ENCODE peak calls at places on chromosomes 11 and 22, in nine cellular contexts. One of them, this sample, is unnamed.

GRCh38 chr11:44916316-44916715 is 34.4 kb downstream of the TP53I11 start:
- DNase-seq in ELF-1: no peak
- DNase-seq in RCC 7860: no peak
- DNase-seq in stimulated activated CD4-positive, alpha-beta T cell treated with anti-CD3 and anti-CD28 coated beads, Interleukin-15, amount 100 ng/mL, for 24 hours: no peak
- DNase-seq in pancreas: no peak
- DNase-seq in ACHN: no peak
- DNase-seq in Caki2: no peak
- DNase-seq in Calu3: no peak
- DNase-seq in GM10248: no peak
- DNase-seq in this sample: no peak

GRCh38 chr11:2942447-2942846 is 13.2 kb upstream of the PHLDA2 start:
- DNase-seq in GM10248: no peak
- DNase-seq in ACHN: no peak
- DNase-seq in RCC 7860: no peak
- DNase-seq in pancreas: no peak
- DNase-seq in stimulated activated CD4-positive, alpha-beta T cell treated with anti-CD3 and anti-CD28 coated beads, Interleukin-15, amount 100 ng/mL, for 24 hours: no peak
- DNase-seq in ELF-1: no peak
- DNase-seq in Caki2: no peak
- DNase-seq in Calu3: no peak
- DNase-seq in this sample: no peak

GRCh38 chr11:111548542-111548941 is 8.0 kb downstream of the LAYN start:
- DNase-seq in stimulated activated CD4-positive, alpha-beta T cell treated with anti-CD3 and anti-CD28 coated beads, Interleukin-15, amount 100 ng/mL, for 24 hours: no peak
- DNase-seq in RCC 7860: no peak
- DNase-seq in pancreas: no peak
- DNase-seq in Calu3: no peak
- DNase-seq in Caki2: no peak
- DNase-seq in GM10248: no peak
- DNase-seq in ELF-1: no peak
- DNase-seq in ACHN: no peak
- DNase-seq in this sample: no peak

GRCh38 chr11:62665630-62666258 is 632 bp downstream of the CSKMT start:
- DNase-seq in stimulated activated CD4-positive, alpha-beta T cell treated with anti-CD3 and anti-CD28 coated beads, Interleukin-15, amount 100 ng/mL, for 24 hours: peak; percentile 72
- DNase-seq in ACHN: peak; percentile 47
- DNase-seq in GM10248: peak; percentile 52
- DNase-seq in RCC 7860: peak; percentile 10
- DNase-seq in pancreas: no peak
- DNase-seq in ELF-1: no peak
- DNase-seq in Caki2: no peak
- DNase-seq in Calu3: peak; percentile 30
- DNase-seq in this sample: peak; percentile 56

GRCh38 chr11:7901319-7901854 is 29.7 kb downstream of the OR10A6 start:
- DNase-seq in stimulated activated CD4-positive, alpha-beta T cell treated with anti-CD3 and anti-CD28 coated beads, Interleukin-15, amount 100 ng/mL, for 24 hours: no peak
- DNase-seq in RCC 7860: no peak
- DNase-seq in pancreas: no peak
- DNase-seq in ACHN: no peak
- DNase-seq in Calu3: no peak
- DNase-seq in ELF-1: no peak
- DNase-seq in Caki2: no peak
- DNase-seq in GM10248: no peak
- DNase-seq in this sample: no peak

GRCh38 chr11:75491465-75491864 is 34.3 kb downstream of the GDPD5 start:
- DNase-seq in RCC 7860: no peak
- DNase-seq in Calu3: no peak
- DNase-seq in pancreas: no peak
- DNase-seq in Caki2: no peak
- DNase-seq in ACHN: no peak
- DNase-seq in GM10248: no peak
- DNase-seq in ELF-1: no peak
- DNase-seq in stimulated activated CD4-positive, alpha-beta T cell treated with anti-CD3 and anti-CD28 coated beads, Interleukin-15, amount 100 ng/mL, for 24 hours: no peak
- DNase-seq in this sample: no peak

GRCh38 chr22:23200896-23201295 is 20.6 kb downstream of the BCR start:
- DNase-seq in GM10248: no peak
- DNase-seq in ELF-1: no peak
- DNase-seq in RCC 7860: no peak
- DNase-seq in Caki2: no peak
- DNase-seq in pancreas: no peak
- DNase-seq in Calu3: no peak
- DNase-seq in stimulated activated CD4-positive, alpha-beta T cell treated with anti-CD3 and anti-CD28 coated beads, Interleukin-15, amount 100 ng/mL, for 24 hours: no peak
- DNase-seq in ACHN: no peak
- DNase-seq in this sample: no peak

GRCh38 chr22:43733138-43733537 is 79.0 kb downstream of the EFCAB6 start:
- DNase-seq in ELF-1: no peak
- DNase-seq in Caki2: no peak
- DNase-seq in stimulated activated CD4-positive, alpha-beta T cell treated with anti-CD3 and anti-CD28 coated beads, Interleukin-15, amount 100 ng/mL, for 24 hours: no peak
- DNase-seq in Calu3: no peak
- DNase-seq in pancreas: no peak
- DNase-seq in GM10248: no peak
- DNase-seq in ACHN: no peak
- DNase-seq in RCC 7860: no peak
- DNase-seq in this sample: no peak

GRCh38 chr22:24059121-24059520 is 48.0 kb downstream of the CABIN1 start:
- DNase-seq in RCC 7860: no peak
- DNase-seq in stimulated activated CD4-positive, alpha-beta T cell treated with anti-CD3 and anti-CD28 coated beads, Interleukin-15, amount 100 ng/mL, for 24 hours: no peak
- DNase-seq in Calu3: no peak
- DNase-seq in GM10248: no peak
- DNase-seq in Caki2: no peak
- DNase-seq in ELF-1: no peak
- DNase-seq in ACHN: no peak
- DNase-seq in pancreas: no peak
- DNase-seq in this sample: peak; percentile 92

GRCh38 chr11:66546368-66546965 is at the start of gene ACTN3:
- DNase-seq in RCC 7860: no peak
- DNase-seq in pancreas: no peak
- DNase-seq in GM10248: peak; percentile 53
- DNase-seq in Caki2: no peak
- DNase-seq in stimulated activated CD4-positive, alpha-beta T cell treated with anti-CD3 and anti-CD28 coated beads, Interleukin-15, amount 100 ng/mL, for 24 hours: peak; percentile 41
- DNase-seq in ACHN: no peak
- DNase-seq in Calu3: no peak
- DNase-seq in ELF-1: no peak
- DNase-seq in this sample: peak; percentile 27

GRCh38 chr22:29003975-29004646 is 57.5 kb downstream of the C22orf31 start:
- DNase-seq in pancreas: peak; percentile 66
- DNase-seq in ELF-1: peak; percentile 72
- DNase-seq in GM10248: no peak
- DNase-seq in Caki2: no peak
- DNase-seq in ACHN: no peak
- DNase-seq in RCC 7860: no peak
- DNase-seq in stimulated activated CD4-positive, alpha-beta T cell treated with anti-CD3 and anti-CD28 coated beads, Interleukin-15, amount 100 ng/mL, for 24 hours: no peak
- DNase-seq in Calu3: peak; percentile 50
- DNase-seq in this sample: no peak

GRCh38 chr22:41557401-41558240 is 3.2 kb upstream of the CSDC2 start:
- DNase-seq in Calu3: no peak
- DNase-seq in Caki2: peak; percentile 61
- DNase-seq in RCC 7860: no peak
- DNase-seq in ACHN: no peak
- DNase-seq in stimulated activated CD4-positive, alpha-beta T cell treated with anti-CD3 and anti-CD28 coated beads, Interleukin-15, amount 100 ng/mL, for 24 hours: peak; percentile 35
- DNase-seq in pancreas: no peak
- DNase-seq in ELF-1: peak; percentile 35
- DNase-seq in GM10248: peak; percentile 65
- DNase-seq in this sample: peak; percentile 52

GRCh38 chr11:66020618-66021357 is 5.5 kb downstream of the CATSPER1 start:
- DNase-seq in pancreas: no peak
- DNase-seq in RCC 7860: peak; percentile 75
- DNase-seq in Caki2: peak; percentile 61
- DNase-seq in Calu3: peak; percentile 82
- DNase-seq in GM10248: no peak
- DNase-seq in ACHN: peak; percentile 78
- DNase-seq in stimulated activated CD4-positive, alpha-beta T cell treated with anti-CD3 and anti-CD28 coated beads, Interleukin-15, amount 100 ng/mL, for 24 hours: no peak
- DNase-seq in ELF-1: no peak
- DNase-seq in this sample: peak; percentile 69

GRCh38 chr11:10503777-10504176 is 37.2 kb downstream of the RNF141 start:
- DNase-seq in pancreas: no peak
- DNase-seq in ACHN: no peak
- DNase-seq in Caki2: no peak
- DNase-seq in stimulated activated CD4-positive, alpha-beta T cell treated with anti-CD3 and anti-CD28 coated beads, Interleukin-15, amount 100 ng/mL, for 24 hours: no peak
- DNase-seq in Calu3: no peak
- DNase-seq in RCC 7860: no peak
- DNase-seq in ELF-1: no peak
- DNase-seq in GM10248: no peak
- DNase-seq in this sample: no peak

GRCh38 chr11:76610871-76611475 is 59.6 kb downstream of the LRRC32 start:
- DNase-seq in RCC 7860: no peak
- DNase-seq in pancreas: no peak
- DNase-seq in ACHN: no peak
- DNase-seq in Calu3: no peak
- DNase-seq in GM10248: no peak
- DNase-seq in stimulated activated CD4-positive, alpha-beta T cell treated with anti-CD3 and anti-CD28 coated beads, Interleukin-15, amount 100 ng/mL, for 24 hours: no peak
- DNase-seq in ELF-1: peak; percentile 87
- DNase-seq in Caki2: no peak
- DNase-seq in this sample: no peak

GRCh38 chr22:24806663-24807001 is 621 bp downstream of the SGSM1 start:
- DNase-seq in ELF-1: no peak
- DNase-seq in pancreas: no peak
- DNase-seq in stimulated activated CD4-positive, alpha-beta T cell treated with anti-CD3 and anti-CD28 coated beads, Interleukin-15, amount 100 ng/mL, for 24 hours: no peak
- DNase-seq in RCC 7860: no peak
- DNase-seq in ACHN: no peak
- DNase-seq in GM10248: no peak
- DNase-seq in Calu3: no peak
- DNase-seq in Caki2: no peak
- DNase-seq in this sample: no peak

GRCh38 chr11:530960-531825 is 4.2 kb downstream of the HRAS start:
- DNase-seq in Caki2: no peak
- DNase-seq in RCC 7860: no peak
- DNase-seq in ACHN: no peak
- DNase-seq in GM10248: no peak
- DNase-seq in Calu3: no peak
- DNase-seq in stimulated activated CD4-positive, alpha-beta T cell treated with anti-CD3 and anti-CD28 coated beads, Interleukin-15, amount 100 ng/mL, for 24 hours: no peak
- DNase-seq in ELF-1: no peak
- DNase-seq in pancreas: peak; percentile 53
- DNase-seq in this sample: no peak

GRCh38 chr22:28237092-28237491 is 318.0 kb upstream of the PITPNB start:
- DNase-seq in GM10248: no peak
- DNase-seq in stimulated activated CD4-positive, alpha-beta T cell treated with anti-CD3 and anti-CD28 coated beads, Interleukin-15, amount 100 ng/mL, for 24 hours: no peak
- DNase-seq in RCC 7860: no peak
- DNase-seq in pancreas: no peak
- DNase-seq in Caki2: no peak
- DNase-seq in Calu3: no peak
- DNase-seq in ELF-1: no peak
- DNase-seq in ACHN: no peak
- DNase-seq in this sample: no peak

GRCh38 chr22:47209547-47210023 is 447.1 kb downstream of the TBC1D22A start:
- DNase-seq in Calu3: no peak
- DNase-seq in ELF-1: no peak
- DNase-seq in RCC 7860: no peak
- DNase-seq in Caki2: no peak
- DNase-seq in GM10248: no peak
- DNase-seq in pancreas: no peak
- DNase-seq in stimulated activated CD4-positive, alpha-beta T cell treated with anti-CD3 and anti-CD28 coated beads, Interleukin-15, amount 100 ng/mL, for 24 hours: no peak
- DNase-seq in ACHN: no peak
- DNase-seq in this sample: no peak

GRCh38 chr11:60994450-60995135 is 23.1 kb downstream of the CD6 start:
- DNase-seq in ACHN: no peak
- DNase-seq in Calu3: no peak
- DNase-seq in GM10248: no peak
- DNase-seq in RCC 7860: no peak
- DNase-seq in pancreas: no peak
- DNase-seq in Caki2: no peak
- DNase-seq in ELF-1: no peak
- DNase-seq in stimulated activated CD4-positive, alpha-beta T cell treated with anti-CD3 and anti-CD28 coated beads, Interleukin-15, amount 100 ng/mL, for 24 hours: peak; percentile 69
- DNase-seq in this sample: no peak

GRCh38 chr11:2387266-2387982 is 10.3 kb downstream of the CD81 start:
- DNase-seq in GM10248: peak; percentile 50
- DNase-seq in RCC 7860: no peak
- DNase-seq in pancreas: no peak
- DNase-seq in stimulated activated CD4-positive, alpha-beta T cell treated with anti-CD3 and anti-CD28 coated beads, Interleukin-15, amount 100 ng/mL, for 24 hours: no peak
- DNase-seq in Caki2: no peak
- DNase-seq in ACHN: no peak
- DNase-seq in ELF-1: no peak
- DNase-seq in Calu3: no peak
- DNase-seq in this sample: peak; percentile 39

GRCh38 chr11:9808943-9809342 is 145.1 kb downstream of the SWAP70 start:
- DNase-seq in Calu3: peak; percentile 16
- DNase-seq in Caki2: no peak
- DNase-seq in GM10248: no peak
- DNase-seq in RCC 7860: no peak
- DNase-seq in pancreas: no peak
- DNase-seq in ACHN: no peak
- DNase-seq in stimulated activated CD4-positive, alpha-beta T cell treated with anti-CD3 and anti-CD28 coated beads, Interleukin-15, amount 100 ng/mL, for 24 hours: no peak
- DNase-seq in ELF-1: no peak
- DNase-seq in this sample: no peak

GRCh38 chr11:46279393-46280099 is 2.1 kb downstream of the CREB3L1 start:
- DNase-seq in Calu3: no peak
- DNase-seq in ACHN: no peak
- DNase-seq in RCC 7860: no peak
- DNase-seq in GM10248: no peak
- DNase-seq in ELF-1: no peak
- DNase-seq in Caki2: no peak
- DNase-seq in stimulated activated CD4-positive, alpha-beta T cell treated with anti-CD3 and anti-CD28 coated beads, Interleukin-15, amount 100 ng/mL, for 24 hours: no peak
- DNase-seq in pancreas: no peak
- DNase-seq in this sample: peak; percentile 61